ENCODE peak calls at places on chromosome 21, in four cellular contexts. J is activated CD4-positive, alpha-beta memory T cell treated with anti-CD3 and anti-CD28 coated beads, Interleukin-2, amount 10 ng/mL, durations not matched to agents 7 days and 5 days; T is HEK293T; W is DMS53. H is an unnamed sample.

GRCh38 chr21:34129971-34130597 is 56.7 kb downstream of the MRPS6 start:
- DNase-seq in J (no peak), T (peak), W (no peak), H (no peak)

GRCh38 chr21:44482581-44483287 is 27.4 kb downstream of the LRRC3 start:
- DNase-seq in J (no peak), T (no peak), W (no peak), H (no peak)

GRCh38 chr21:44761747-44762208 is 39.8 kb downstream of the UBE2G2 start:
- DNase-seq in J (no peak), T (no peak), W (peak), H (no peak)

GRCh38 chr21:37073417-37074194 is 552 bp downstream of the TTC3 start:
- DNase-seq in J (peak), T (peak), W (peak), H (no peak)

GRCh38 chr21:16427587-16428087 is 697.9 kb downstream of the USP25 start:
- DNase-seq in J (no peak), T (no peak), W (peak), H (no peak)

GRCh38 chr21:39676054-39676771 is 63.5 kb downstream of the B3GALT5 start:
- DNase-seq in J (no peak), T (no peak), W (peak), H (no peak)

GRCh38 chr21:35779690-35780570 is 280.4 kb downstream of the SETD4 start:
- DNase-seq in J (no peak), T (no peak), W (no peak), H (no peak)

GRCh38 chr21:44428281-44428942 is 26.9 kb upstream of the LRRC3 start:
- DNase-seq in J (peak), T (peak), W (peak), H (peak)

GRCh38 chr21:34227386-34227852 is 136.4 kb upstream of the KCNE2 start:
- DNase-seq in J (no peak), T (no peak), W (no peak), H (no peak)

GRCh38 chr21:42276076-42276475 is 39.1 kb downstream of the TFF3 start:
- DNase-seq in J (no peak), T (no peak), W (no peak), H (no peak)

GRCh38 chr21:44487831-44488230 is 32.5 kb downstream of the LRRC3 start:
- DNase-seq in J (peak), T (peak), W (peak), H (peak)

GRCh38 chr21:35414511-35415139 is 365.5 kb upstream of the RUNX1 start:
- DNase-seq in J (no peak), T (no peak), W (no peak), H (no peak)

GRCh38 chr21:35925497-35925896 is 134.8 kb downstream of the SETD4 start:
- DNase-seq in J (no peak), T (no peak), W (peak), H (no peak)

GRCh38 chr21:34039678-34040382 is 33.5 kb upstream of the MRPS6 start:
- DNase-seq in J (no peak), T (peak), W (peak), H (no peak)

GRCh38 chr21:44926364-44927101 is 5.8 kb upstream of the ITGB2 start:
- DNase-seq in J (peak), T (no peak), W (no peak), H (no peak)

GRCh38 chr21:39197448-39197847 is 14.2 kb upstream of the PSMG1 start:
- DNase-seq in J (no peak), T (no peak), W (no peak), H (no peak)